ENCODE peak calls at places on chromosomes 11 and 22, in four cellular contexts. W is caudate nucleus; U is activated T-helper 1 cell treated with anti-CD3 and anti-CD28 coated beads, Interleukin-12 subunit alpha, Interleukin-12 subunit beta, Interleukin-2, Interleukin-4 antibody, amounts not matched to agents 30 ng/mL and 10 ng/mL and 1 ng/mL, durations not matched to agents 14 hours and 24 hours and 36 hours; Q is stimulated activated CD8-positive, alpha-beta memory T cell treated with anti-CD3 and anti-CD28 coated beads, Interleukin-4, amount 100 ng/mL, for 1 hour. R is an unnamed sample.

GRCh38 chr22:39153220-39153860 is 860 bp upstream of the CBX7 start:
- DNase-seq in W (no peak), Q (no peak), U (no peak), R (no peak)

GRCh38 chr11:63532799-63533475 is 3.7 kb upstream of the PLAAT4 start:
- DNase-seq in U (no peak), W (no peak), Q (no peak), R (no peak)

GRCh38 chr11:96228911-96229310 is 114.1 kb downstream of the MAML2 start:
- DNase-seq in W (no peak), U (no peak), Q (no peak), R (no peak)

GRCh38 chr11:95877288-95877687 is 46.6 kb downstream of the MTMR2 start:
- DNase-seq in Q (no peak), W (no peak), U (no peak), R (no peak)

GRCh38 chr22:43128928-43129424 is 14.2 kb downstream of the MCAT start:
- DNase-seq in W (no peak), Q (no peak), U (no peak), R (peak; percentile 70)

GRCh38 chr22:38740116-38740723 is 15.6 kb downstream of the SUN2 start:
- DNase-seq in W (no peak), Q (no peak), U (no peak), R (no peak)

GRCh38 chr11:122758974-122759373 is 79.3 kb upstream of the CRTAM start:
- DNase-seq in Q (no peak), U (no peak), W (no peak), R (no peak)

GRCh38 chr22:47155912-47156311 is 393.5 kb downstream of the TBC1D22A start:
- DNase-seq in Q (no peak), U (no peak), W (no peak), R (no peak)

GRCh38 chr22:47750086-47750485 is 987.6 kb downstream of the TBC1D22A start:
- DNase-seq in U (no peak), W (no peak), Q (no peak), R (no peak)

GRCh38 chr11:131537196-131537595 is 166.8 kb downstream of the NTM start:
- DNase-seq in U (no peak), Q (no peak), W (no peak), R (no peak)

GRCh38 chr11:46237248-46238077 is 40.0 kb upstream of the CREB3L1 start:
- DNase-seq in U (peak; percentile 49), Q (no peak), W (no peak), R (no peak)

GRCh38 chr11:120337896-120338840 is 2.0 kb downstream of the ARHGEF12 start:
- DNase-seq in Q (no peak), U (no peak), W (no peak), R (no peak)

GRCh38 chr11:59901306-59901705 is 22.7 kb downstream of the OOSP3 start:
- DNase-seq in W (no peak), U (no peak), Q (no peak), R (no peak)

GRCh38 chr22:42388130-42388797 is 43.9 kb downstream of the NFAM1 start:
- DNase-seq in Q (no peak), U (no peak), W (peak; percentile 70), R (peak; percentile 95)

GRCh38 chr11:112044961-112045360 is 19.8 kb downstream of the DLAT start:
- DNase-seq in W (no peak), Q (no peak), U (no peak), R (no peak)